ENCODE peak calls at places on chromosome 2, in four cellular contexts. One of them, this sample, is unnamed.

GRCh38 chr2:3267869-3268704 is 109.5 kb downstream of the EIPR1 start:
- DNase-seq in HepG2: no peak
- DNase-seq in K562: no peak
- DNase-seq in WTC11: no peak
- DNase-seq in this sample: no peak

GRCh38 chr2:101197215-101197745 is 46.1 kb upstream of the TBC1D8 start:
- DNase-seq in HepG2: peak
- DNase-seq in K562: no peak
- DNase-seq in WTC11: no peak
- DNase-seq in this sample: peak

GRCh38 chr2:191521608-191522208 is 156.2 kb upstream of the NABP1 start:
- DNase-seq in HepG2: peak
- DNase-seq in K562: peak
- DNase-seq in WTC11: no peak
- DNase-seq in this sample: peak

GRCh38 chr2:178404380-178404767 is 46.6 kb downstream of the PRKRA start:
- DNase-seq in HepG2: no peak
- DNase-seq in K562: no peak
- DNase-seq in WTC11: no peak
- DNase-seq in this sample: no peak

GRCh38 chr2:190511104-190511503 is 23.4 kb downstream of the NEMP2 start:
- DNase-seq in HepG2: peak
- DNase-seq in K562: no peak
- DNase-seq in WTC11: no peak
- DNase-seq in this sample: peak

GRCh38 chr2:120503793-120504571 is 158.0 kb downstream of the INHBB start:
- DNase-seq in HepG2: peak
- DNase-seq in K562: no peak
- DNase-seq in WTC11: no peak
- DNase-seq in this sample: no peak

GRCh38 chr2:203328735-203329549 is 748 bp downstream of the ABI2 start:
- DNase-seq in HepG2: peak
- DNase-seq in K562: peak
- DNase-seq in WTC11: peak
- DNase-seq in this sample: peak

GRCh38 chr2:234771985-234772774 is 179.6 kb upstream of the SH3BP4 start:
- DNase-seq in HepG2: no peak
- DNase-seq in K562: no peak
- DNase-seq in WTC11: no peak
- DNase-seq in this sample: no peak

GRCh38 chr2:179909845-179910734 is 48.7 kb upstream of the ZNF385B start:
- DNase-seq in HepG2: no peak
- DNase-seq in K562: no peak
- DNase-seq in WTC11: no peak
- DNase-seq in this sample: no peak

GRCh38 chr2:105802587-105802986 is 57.9 kb downstream of the NCK2 start:
- DNase-seq in HepG2: no peak
- DNase-seq in K562: no peak
- DNase-seq in WTC11: no peak
- DNase-seq in this sample: no peak

GRCh38 chr2:132279930-132280615 is 118.3 kb upstream of the ANKRD30BL start:
- DNase-seq in HepG2: no peak
- DNase-seq in K562: no peak
- DNase-seq in WTC11: no peak
- DNase-seq in this sample: no peak

GRCh38 chr2:96669539-96670215 is 27.1 kb downstream of the FER1L5 start:
- DNase-seq in HepG2: no peak
- DNase-seq in K562: no peak
- DNase-seq in WTC11: no peak
- DNase-seq in this sample: no peak

GRCh38 chr2:134289225-134289624 is 35.4 kb downstream of the MGAT5 start:
- DNase-seq in HepG2: no peak
- DNase-seq in K562: no peak
- DNase-seq in WTC11: no peak
- DNase-seq in this sample: no peak

GRCh38 chr2:134284119-134284670 is 30.3 kb downstream of the MGAT5 start:
- DNase-seq in HepG2: no peak
- DNase-seq in K562: no peak
- DNase-seq in WTC11: no peak
- DNase-seq in this sample: no peak

GRCh38 chr2:134288814-134289213 is 34.9 kb downstream of the MGAT5 start:
- DNase-seq in HepG2: no peak
- DNase-seq in K562: no peak
- DNase-seq in WTC11: no peak
- DNase-seq in this sample: no peak

GRCh38 chr2:134290363-134290762 is 36.5 kb downstream of the MGAT5 start:
- DNase-seq in HepG2: no peak
- DNase-seq in K562: no peak
- DNase-seq in WTC11: no peak
- DNase-seq in this sample: no peak

DNA sequence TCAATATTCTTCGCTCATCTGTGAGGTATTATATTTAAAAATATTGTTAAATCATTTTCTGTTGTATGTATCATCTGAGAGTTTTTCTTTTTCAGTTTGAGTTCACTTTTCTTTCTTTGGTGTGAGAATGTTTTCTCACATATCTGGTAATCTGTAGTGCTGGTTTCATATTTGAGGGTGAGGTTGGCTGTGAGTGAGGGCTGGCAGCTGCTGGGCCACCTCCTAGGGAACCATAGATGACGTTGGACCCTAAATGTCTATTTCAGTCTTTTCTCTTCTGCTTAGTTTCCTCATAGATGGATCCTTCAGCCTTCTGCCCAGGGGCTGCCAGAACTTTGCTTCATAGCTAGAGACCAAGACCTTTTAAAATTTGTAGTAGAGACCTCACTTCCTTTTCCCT is 33.5 kb downstream of the MGAT5 start:
- DNase-seq in HepG2: no peak
- DNase-seq in K562: no peak
- DNase-seq in WTC11: no peak
- DNase-seq in this sample: no peak
- TF ChIP-seq FOXJ3 in HepG2: no peak
- TF ChIP-seq FOXJ3 in K562: no peak
- TF ChIP-seq FOXJ3 in WTC11: no peak
- TF ChIP-seq FOXJ3 in this sample: no peak

GRCh38 chr2:74444498-74445318 is 3.0 kb upstream of the RTKN start:
- DNase-seq in HepG2: no peak
- DNase-seq in K562: no peak
- DNase-seq in WTC11: no peak
- DNase-seq in this sample: peak
- TF ChIP-seq FOXJ3 in HepG2: no peak
- TF ChIP-seq FOXJ3 in K562: no peak
- TF ChIP-seq FOXJ3 in WTC11: no peak
- TF ChIP-seq FOXJ3 in this sample: no peak

DNA sequence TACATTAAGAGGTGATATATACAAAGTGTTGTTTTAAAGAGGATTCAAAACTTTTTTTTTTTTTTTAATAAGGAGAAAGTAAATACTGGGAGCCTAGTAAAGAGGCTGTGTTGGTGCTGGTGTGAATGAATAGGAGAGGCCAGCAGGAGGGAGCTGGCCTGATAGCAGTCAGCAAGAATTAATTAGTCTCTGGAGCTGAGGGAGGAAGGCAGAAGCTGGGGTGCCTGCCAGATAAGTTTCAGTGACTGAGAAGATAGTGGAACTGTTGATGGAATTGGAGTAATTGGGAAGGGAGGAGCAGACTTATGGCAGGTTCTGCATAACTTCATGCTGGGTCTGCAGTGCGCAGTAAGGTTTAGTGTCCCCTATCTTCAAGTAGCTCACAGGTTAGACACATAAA is 36.2 kb upstream of the SNORC start:
- DNase-seq in HepG2: no peak
- DNase-seq in K562: no peak
- DNase-seq in WTC11: no peak
- DNase-seq in this sample: no peak
- TF ChIP-seq FOXJ3 in HepG2: no peak
- TF ChIP-seq FOXJ3 in K562: no peak
- TF ChIP-seq FOXJ3 in WTC11: no peak
- TF ChIP-seq FOXJ3 in this sample: no peak

GRCh38 chr2:224190871-224191270 is 151.8 kb upstream of the SERPINE2 start:
- DNase-seq in HepG2: no peak
- DNase-seq in K562: no peak
- DNase-seq in WTC11: no peak
- DNase-seq in this sample: no peak
- TF ChIP-seq FOXJ3 in HepG2: no peak
- TF ChIP-seq FOXJ3 in K562: no peak
- TF ChIP-seq FOXJ3 in WTC11: no peak
- TF ChIP-seq FOXJ3 in this sample: no peak

GRCh38 chr2:173415663-173416469 is 61.2 kb downstream of the CDCA7 start:
- DNase-seq in HepG2: no peak
- DNase-seq in K562: no peak
- DNase-seq in WTC11: no peak
- DNase-seq in this sample: no peak

GRCh38 chr2:173412628-173413027 is 58.0 kb downstream of the CDCA7 start:
- DNase-seq in HepG2: no peak
- DNase-seq in K562: no peak
- DNase-seq in WTC11: no peak
- DNase-seq in this sample: no peak

GRCh38 chr2:173417341-173417740 is 62.7 kb downstream of the CDCA7 start:
- DNase-seq in HepG2: no peak
- DNase-seq in K562: no peak
- DNase-seq in WTC11: no peak
- DNase-seq in this sample: no peak

GRCh38 chr2:173417801-173418200 is 63.1 kb downstream of the CDCA7 start:
- DNase-seq in HepG2: no peak
- DNase-seq in K562: no peak
- DNase-seq in WTC11: no peak
- DNase-seq in this sample: no peak

DNA sequence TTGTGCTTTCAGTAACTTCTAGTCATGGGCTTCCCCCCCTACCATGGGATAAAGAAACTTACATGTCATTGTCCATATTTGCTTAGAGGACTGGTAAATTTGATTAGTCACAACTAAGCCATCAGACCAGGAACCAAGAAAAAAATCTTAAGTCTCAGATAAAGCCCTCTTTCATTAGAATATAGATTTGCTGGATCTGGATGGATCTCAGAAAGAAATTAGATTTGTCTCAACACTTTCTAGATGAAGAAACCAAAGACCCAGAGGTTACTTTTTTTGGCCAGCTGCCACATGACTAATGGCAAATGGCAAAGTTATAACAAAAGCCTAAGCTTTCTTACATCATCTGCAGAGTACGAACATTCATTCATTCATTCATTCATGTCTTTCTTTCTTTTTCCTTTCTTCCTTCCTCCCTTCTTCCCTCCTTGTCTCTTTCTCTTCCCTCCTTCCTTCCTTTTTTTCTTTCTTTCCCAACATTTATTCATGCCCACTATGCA is 60.2 kb downstream of the CDCA7 start:
- DNase-seq in HepG2: no peak
- DNase-seq in K562: no peak
- DNase-seq in WTC11: no peak
- DNase-seq in this sample: no peak
- TF ChIP-seq FOXJ3 in HepG2: no peak
- TF ChIP-seq FOXJ3 in K562: no peak
- TF ChIP-seq FOXJ3 in WTC11: no peak
- TF ChIP-seq FOXJ3 in this sample: no peak

DNA sequence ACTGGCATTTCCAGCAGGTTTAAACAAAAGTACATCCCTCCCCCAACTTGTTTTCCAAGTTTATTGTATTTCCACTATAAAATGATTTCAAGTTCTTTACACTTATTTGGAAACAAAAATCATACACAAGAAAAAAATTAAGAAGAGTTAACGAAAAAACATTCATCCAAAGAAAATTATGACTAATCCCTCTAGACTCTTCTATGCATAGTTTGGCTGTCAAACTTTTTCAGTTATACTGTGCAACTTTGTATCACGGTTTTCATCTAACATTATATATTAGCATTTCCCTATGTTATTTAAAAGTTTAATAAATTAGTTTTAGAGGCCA is 627 bp downstream of the WDCP start:
- DNase-seq in HepG2: no peak
- DNase-seq in K562: no peak
- DNase-seq in WTC11: no peak
- DNase-seq in this sample: no peak
- TF ChIP-seq FOXJ3 in HepG2: no peak
- TF ChIP-seq FOXJ3 in K562: no peak
- TF ChIP-seq FOXJ3 in WTC11: no peak
- TF ChIP-seq FOXJ3 in this sample: no peak

GRCh38 chr2:11891591-11891990 is 145.2 kb downstream of the LPIN1 start:
- DNase-seq in HepG2: no peak
- DNase-seq in K562: no peak
- DNase-seq in WTC11: no peak
- DNase-seq in this sample: no peak

GRCh38 chr2:11889101-11889850 is 142.8 kb downstream of the LPIN1 start:
- DNase-seq in HepG2: no peak
- DNase-seq in K562: no peak
- DNase-seq in WTC11: no peak
- DNase-seq in this sample: no peak

GRCh38 chr2:11889854-11890253 is 143.4 kb downstream of the LPIN1 start:
- DNase-seq in HepG2: no peak
- DNase-seq in K562: no peak
- DNase-seq in WTC11: no peak
- DNase-seq in this sample: no peak

GRCh38 chr2:11892041-11892440 is 145.6 kb downstream of the LPIN1 start:
- DNase-seq in HepG2: no peak
- DNase-seq in K562: peak
- DNase-seq in WTC11: no peak
- DNase-seq in this sample: no peak

DNA sequence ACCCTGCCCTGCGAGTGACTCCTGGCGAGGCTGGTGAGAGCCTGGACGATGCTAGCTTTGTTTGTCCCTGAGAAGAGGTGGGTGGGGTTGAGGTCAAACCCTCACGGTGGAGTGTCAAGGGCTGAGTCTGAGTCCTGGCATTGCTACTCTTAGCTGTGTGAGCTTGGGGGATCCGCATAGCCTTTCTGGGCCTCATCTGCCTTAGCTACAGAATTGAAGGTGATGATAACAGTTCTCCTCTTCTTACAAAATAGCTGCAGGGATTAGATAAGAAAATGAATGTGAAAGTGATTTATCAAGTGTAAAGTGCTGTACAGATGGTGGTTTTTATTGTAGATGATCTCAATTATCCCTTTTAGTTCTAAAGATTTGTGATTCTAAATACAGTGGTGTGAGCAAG is 144.6 kb downstream of the LPIN1 start:
- DNase-seq in HepG2: no peak
- DNase-seq in K562: no peak
- DNase-seq in WTC11: no peak
- DNase-seq in this sample: no peak
- TF ChIP-seq FOXJ3 in HepG2: no peak
- TF ChIP-seq FOXJ3 in K562: no peak
- TF ChIP-seq FOXJ3 in WTC11: no peak
- TF ChIP-seq FOXJ3 in this sample: no peak